ENCODE peak calls at places on chromosomes 16 and 17, in six cellular contexts. O is NCI-H1105 treated with DMSO at 0.1 percent for 48 hours, Y is A549, H is tibial nerve, P is NCI-H774, B is T-helper 1 cell. J is an unnamed sample.
A peak's percentile ranks its signal among the peaks of the same experiment; 100 is the strongest.

GRCh38 chr17:61908292-61909037 is 19.3 kb downstream of the INTS2 start:
- DNase-seq in O (no peak), Y (no peak), H (no peak), P (no peak), B (no peak), J (no peak)

GRCh38 chr17:4086041-4086483 is 56.8 kb downstream of the ZZEF1 start:
- DNase-seq in O (no peak), Y (no peak), H (no peak), P (no peak), B (no peak), J (no peak)

GRCh38 chr16:85602831-85603755 is 10.0 kb upstream of the GSE1 start:
- DNase-seq in O (peak; percentile 68), Y (no peak), H (no peak), P (peak; percentile 68), B (no peak), J (no peak)

GRCh38 chr17:13601317-13601775 is 383 bp downstream of the HS3ST3A1 start:
- DNase-seq in O (peak; percentile 31), Y (no peak), H (no peak), P (no peak), B (no peak), J (no peak)

GRCh38 chr17:59743842-59744241 is 36.4 kb downstream of the VMP1 start:
- DNase-seq in O (no peak), Y (no peak), H (no peak), P (no peak), B (no peak), J (no peak)

GRCh38 chr17:2171725-2172446 is 117.0 kb downstream of the HIC1 start:
- DNase-seq in O (no peak), Y (no peak), H (peak; percentile 58), P (peak; percentile 30), B (no peak), J (no peak)

GRCh38 chr17:1577186-1577585 is 14.6 kb upstream of the PITPNA start:
- DNase-seq in O (no peak), Y (peak; percentile 49), H (peak; percentile 87), P (no peak), B (no peak), J (no peak)

GRCh38 chr17:17300624-17301568 is 2.3 kb upstream of the NT5M start:
- DNase-seq in O (no peak), Y (peak; percentile 95), H (no peak), P (no peak), B (peak; percentile 28), J (peak; percentile 92)

GRCh38 chr16:47342055-47342454 is 118.8 kb downstream of the ITFG1 start:
- DNase-seq in O (no peak), Y (no peak), H (no peak), P (no peak), B (no peak), J (no peak)

GRCh38 chr17:58753026-58753425 is 2.6 kb upstream of the PPM1E start:
- DNase-seq in O (no peak), Y (no peak), H (no peak), P (no peak), B (no peak), J (no peak)

GRCh38 chr17:70636517-70637133 is 467.3 kb downstream of the KCNJ2 start:
- DNase-seq in O (peak; percentile 35), Y (peak; percentile 52), H (peak; percentile 52), P (peak; percentile 46), B (no peak), J (peak; percentile 1)

GRCh38 chr17:79677646-79678045 is 53.1 kb upstream of the ENPP7 start:
- DNase-seq in O (no peak), Y (no peak), H (no peak), P (no peak), B (no peak), J (no peak)